ENCODE peak calls at places on chromosomes 2 and 18, in four cellular contexts. One of them, this sample, is unnamed.

GRCh38 chr2:9617749-9618148 is 13.0 kb downstream of the YWHAQ start:
- DNase-seq in HepG2: no peak
- DNase-seq in K562: no peak
- DNase-seq in GM12878: no peak
- DNase-seq in this sample: no peak

GRCh38 chr2:86307431-86307830 is 30.0 kb downstream of the REEP1 start:
- DNase-seq in HepG2: no peak
- DNase-seq in K562: no peak
- DNase-seq in GM12878: no peak
- DNase-seq in this sample: no peak

GRCh38 chr2:165627463-165627862 is 158.0 kb downstream of the CSRNP3 start:
- DNase-seq in HepG2: no peak
- DNase-seq in K562: no peak
- DNase-seq in GM12878: no peak
- DNase-seq in this sample: no peak

GRCh38 chr2:55061534-55062344 is 11.5 kb upstream of the RTN4 start:
- DNase-seq in HepG2: no peak
- DNase-seq in K562: no peak
- DNase-seq in GM12878: no peak
- DNase-seq in this sample: no peak

GRCh38 chr2:217179854-217180253 is 320.0 kb upstream of the TNP1 start:
- DNase-seq in HepG2: no peak
- DNase-seq in K562: no peak
- DNase-seq in GM12878: no peak
- DNase-seq in this sample: no peak

GRCh38 chr18:2955966-2956521 is 56.9 kb downstream of the LPIN2 start:
- DNase-seq in HepG2: no peak
- DNase-seq in K562: no peak
- DNase-seq in GM12878: no peak
- DNase-seq in this sample: no peak

GRCh38 chr2:113117594-113118262 is 9.7 kb upstream of the IL1RN start:
- DNase-seq in HepG2: no peak
- DNase-seq in K562: peak
- DNase-seq in GM12878: no peak
- DNase-seq in this sample: no peak

GRCh38 chr2:38568724-38569478 is 33.8 kb downstream of the HNRNPLL start:
- DNase-seq in HepG2: no peak
- DNase-seq in K562: no peak
- DNase-seq in GM12878: no peak
- DNase-seq in this sample: no peak

GRCh38 chr2:69585855-69586560 is 57.5 kb downstream of the AAK1 start:
- DNase-seq in HepG2: no peak
- DNase-seq in K562: no peak
- DNase-seq in GM12878: no peak
- DNase-seq in this sample: no peak

DNA sequence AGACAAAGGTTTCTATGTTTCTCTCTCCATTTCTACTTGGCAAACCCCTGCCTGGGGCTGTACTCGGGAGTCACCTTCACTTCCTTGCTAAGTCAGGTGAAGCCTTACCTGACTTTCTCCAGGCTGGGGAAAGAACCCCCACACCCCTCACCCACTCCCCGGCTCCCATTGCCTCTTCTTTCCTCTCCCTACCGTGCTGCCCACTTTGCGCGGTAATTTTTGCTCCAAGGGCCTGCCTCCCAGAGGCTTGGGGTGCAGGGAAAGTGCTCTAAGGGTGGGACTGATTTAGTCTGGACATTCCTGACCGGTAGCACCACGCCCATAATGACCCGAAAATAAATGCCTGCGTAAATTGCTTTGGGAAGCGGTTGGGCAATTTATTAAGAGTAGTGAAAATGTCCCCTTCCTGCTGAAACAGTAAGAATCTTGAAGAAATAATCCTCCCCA is 49.1 kb upstream of the ATP6V1B1 start:
- DNase-seq in HepG2: no peak
- DNase-seq in K562: no peak
- DNase-seq in GM12878: no peak
- DNase-seq in this sample: no peak
- TF ChIP-seq ETV6 in HepG2: no peak
- TF ChIP-seq ETV6 in K562: no peak
- TF ChIP-seq ETV6 in GM12878: no peak
- TF ChIP-seq ETV6 in this sample: no peak

DNA sequence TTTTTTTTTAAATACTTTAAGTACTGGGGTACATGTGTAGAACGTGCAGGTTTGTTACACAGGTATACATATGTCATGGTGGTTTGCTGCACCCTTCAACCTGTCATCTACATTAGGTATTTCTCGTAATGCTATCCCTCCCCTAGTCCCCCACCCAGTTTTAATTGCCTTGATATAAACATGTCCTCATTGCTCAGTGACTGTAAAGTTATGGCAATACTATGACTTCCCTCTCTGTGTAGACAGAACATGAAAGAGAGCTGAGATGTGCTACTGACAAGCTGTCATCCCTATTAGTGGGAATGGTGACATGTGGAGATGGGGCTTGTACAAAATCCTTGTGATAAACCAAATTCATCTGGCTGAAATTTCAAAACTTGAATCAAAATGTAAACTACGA is 449.7 kb upstream of the TRIB2 start:
- DNase-seq in HepG2: no peak
- DNase-seq in K562: no peak
- DNase-seq in GM12878: no peak
- DNase-seq in this sample: no peak
- TF ChIP-seq ATF3 in HepG2: no peak
- TF ChIP-seq ATF3 in K562: no peak
- TF ChIP-seq ATF3 in GM12878: no peak
- TF ChIP-seq ATF3 in this sample: no peak

GRCh38 chr2:39728941-39729351 is 50.1 kb downstream of the THUMPD2 start:
- DNase-seq in HepG2: peak
- DNase-seq in K562: peak
- DNase-seq in GM12878: no peak
- DNase-seq in this sample: peak
- TF ChIP-seq SP1 in HepG2: no peak
- TF ChIP-seq SP1 in K562: no peak
- TF ChIP-seq SP1 in GM12878: no peak
- TF ChIP-seq SP1 in this sample: no peak

DNA sequence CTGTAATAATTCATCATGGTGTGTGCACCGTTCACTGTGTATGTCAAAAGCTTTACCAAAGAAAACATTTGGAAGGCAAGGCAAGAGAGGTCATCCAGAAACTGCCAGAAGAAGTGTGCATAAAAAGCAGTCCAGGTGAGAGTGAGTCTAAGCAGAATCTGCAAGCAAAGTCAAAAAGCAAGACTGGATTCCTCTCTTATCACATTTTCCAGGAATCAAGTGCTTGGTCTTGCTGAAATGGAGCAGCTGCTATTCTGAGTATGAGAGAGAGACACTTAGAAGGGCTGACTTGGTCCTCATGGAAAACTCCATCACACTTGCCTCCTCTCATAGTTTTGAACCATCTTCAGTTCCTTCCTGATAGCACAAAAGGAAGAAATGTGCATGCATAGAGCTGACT is 231.3 kb downstream of the ANAPC1 start:
- DNase-seq in HepG2: no peak
- DNase-seq in K562: no peak
- DNase-seq in GM12878: no peak
- DNase-seq in this sample: no peak
- TF ChIP-seq ETV6 in HepG2: no peak
- TF ChIP-seq ETV6 in K562: no peak
- TF ChIP-seq ETV6 in GM12878: no peak
- TF ChIP-seq ETV6 in this sample: no peak

GRCh38 chr2:144516981-144517824 is 2.7 kb downstream of the ZEB2 start:
- DNase-seq in HepG2: no peak
- DNase-seq in K562: peak
- DNase-seq in GM12878: no peak
- DNase-seq in this sample: no peak

GRCh38 chr2:144517825-144518699 is 1.9 kb downstream of the ZEB2 start:
- DNase-seq in HepG2: no peak
- DNase-seq in K562: no peak
- DNase-seq in GM12878: no peak
- DNase-seq in this sample: no peak

GRCh38 chr2:144515694-144516416 is 4.1 kb downstream of the ZEB2 start:
- DNase-seq in HepG2: no peak
- DNase-seq in K562: peak
- DNase-seq in GM12878: no peak
- DNase-seq in this sample: no peak

GRCh38 chr2:144515425-144515693 is 4.6 kb downstream of the ZEB2 start:
- DNase-seq in HepG2: no peak
- DNase-seq in K562: no peak
- DNase-seq in GM12878: no peak
- DNase-seq in this sample: no peak

DNA sequence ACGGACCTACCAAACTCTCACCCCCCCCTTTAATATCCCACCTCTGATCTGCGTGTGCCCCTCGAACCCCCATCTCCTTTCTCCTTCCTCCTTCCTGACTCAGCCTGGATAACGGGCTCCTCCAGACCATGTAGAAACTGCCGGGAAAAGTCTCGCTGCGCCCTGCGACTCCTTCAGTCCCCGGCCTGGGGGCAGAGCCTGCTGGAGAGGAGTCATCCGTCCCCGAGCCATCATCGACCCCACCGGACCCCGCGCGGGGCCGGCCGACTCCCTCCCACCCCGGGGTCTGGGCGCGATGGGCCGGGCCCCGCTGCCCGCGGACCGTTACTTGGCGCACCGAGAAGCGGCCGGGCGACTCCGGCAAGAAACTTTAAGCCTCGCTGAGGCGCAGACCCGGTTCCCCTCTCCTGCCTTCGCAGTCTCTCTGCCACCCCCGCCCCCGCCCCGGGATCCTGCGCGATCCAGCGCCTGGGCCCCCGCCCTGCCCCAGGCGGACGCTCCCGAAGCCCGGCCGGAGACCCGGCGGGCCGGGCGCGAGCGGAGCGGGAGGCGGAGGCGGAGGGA is 3.4 kb downstream of the ZEB2 start:
- DNase-seq in HepG2: no peak
- DNase-seq in K562: peak
- DNase-seq in GM12878: no peak
- DNase-seq in this sample: no peak
- TF ChIP-seq ATF3 in HepG2: no peak
- TF ChIP-seq ATF3 in K562: no peak
- TF ChIP-seq ATF3 in GM12878: no peak
- TF ChIP-seq ATF3 in this sample: no peak

This sample was measured in WTC11.